ENCODE peak calls at places on chromosomes 12 and 14, in six cellular contexts. V is left cardiac atrium, Z is HuH-7, T is hypothalamus, F is mesendoderm, W is caudate nucleus. H is an unnamed sample.

GRCh38 chr12:11576104-11576503 is 73.4 kb upstream of the ETV6 start:
- DNase-seq in Z (no peak), V (peak; percentile 27), F (peak; percentile 10), W (no peak), T (no peak), H (no peak)

GRCh38 chr14:51638071-51638944 is 13.4 kb upstream of the FRMD6 start:
- DNase-seq in W (no peak), V (no peak), F (peak; percentile 94), Z (peak; percentile 54), T (no peak), H (peak; percentile 81)

GRCh38 chr12:49888461-49889151 is 15.1 kb downstream of the FAIM2 start:
- DNase-seq in F (no peak), Z (no peak), W (no peak), V (no peak), T (no peak), H (no peak)

GRCh38 chr12:106863185-106863584 is 88.7 kb downstream of the RIC8B start:
- DNase-seq in Z (no peak), T (no peak), F (no peak), V (no peak), W (no peak), H (no peak)

GRCh38 chr14:56117765-56118610 is at the start of gene PELI2:
- DNase-seq in Z (peak; percentile 54), V (peak; percentile 83), W (peak; percentile 68), T (peak; percentile 87), F (peak; percentile 87), H (peak; percentile 85)

GRCh38 chr12:8785499-8785898 is 36.9 kb upstream of the A2ML1 start:
- DNase-seq in V (no peak), W (no peak), T (no peak), F (no peak), Z (no peak), H (no peak)

GRCh38 chr12:94172031-94172430 is 23.7 kb downstream of the PLXNC1 start:
- DNase-seq in F (peak; percentile 59), Z (no peak), W (peak; percentile 3), V (no peak), T (no peak), H (no peak)

GRCh38 chr12:75784591-75784990 is 247.0 kb downstream of the PHLDA1 start:
- DNase-seq in Z (peak; percentile 26), T (peak; percentile 34), V (peak; percentile 26), F (no peak), W (no peak), H (peak; percentile 36)

GRCh38 chr12:48351022-48351708 is 446 bp upstream of the ZNF641 start:
- DNase-seq in Z (peak; percentile 65), W (peak; percentile 72), F (peak; percentile 89), V (peak; percentile 81), T (peak; percentile 86), H (peak; percentile 85)

GRCh38 chr12:91935299-91935698 is 210.3 kb downstream of the BTG1 start:
- DNase-seq in F (no peak), T (peak; percentile 17), V (no peak), Z (no peak), W (no peak), H (no peak)

GRCh38 chr14:73754911-73755360 is 40.8 kb upstream of the PNMA1 start:
- DNase-seq in W (peak; percentile 26), T (no peak), V (peak; percentile 72), F (no peak), Z (no peak), H (no peak)

GRCh38 chr14:65981192-65981843 is 504.9 kb upstream of the CCDC196 start:
- DNase-seq in F (no peak), W (peak; percentile 60), Z (no peak), V (peak; percentile 31), T (no peak), H (no peak)

GRCh38 chr14:33432407-33433023 is 493.8 kb downstream of the NPAS3 start:
- DNase-seq in Z (no peak), V (no peak), T (peak; percentile 15), F (no peak), W (no peak), H (peak; percentile 10)

GRCh38 chr12:9751204-9752144 is 9.2 kb downstream of the CD69 start:
- DNase-seq in Z (peak; percentile 19), V (no peak), F (peak; percentile 25), T (no peak), W (no peak), H (peak; percentile 26)

GRCh38 chr14:66085662-66086061 is 400.5 kb upstream of the CCDC196 start:
- DNase-seq in Z (no peak), T (no peak), W (no peak), V (no peak), F (no peak), H (no peak)

GRCh38 chr12:57603758-57604453 is 718 bp upstream of the DTX3 start:
- DNase-seq in F (peak; percentile 76), W (peak; percentile 36), T (peak; percentile 74), V (peak; percentile 60), Z (no peak), H (no peak)

GRCh38 chr12:54463034-54463433 is 10.4 kb downstream of the GTSF1 start:
- DNase-seq in V (peak; percentile 51), W (no peak), F (no peak), T (no peak), Z (no peak), H (no peak)

GRCh38 chr12:99260597-99260996 is 387.0 kb upstream of the GARIN6 start:
- DNase-seq in V (no peak), F (no peak), W (no peak), T (no peak), Z (no peak), H (no peak)

GRCh38 chr14:76089151-76089550 is 62.6 kb upstream of the GPATCH2L start:
- DNase-seq in Z (no peak), T (no peak), W (no peak), F (no peak), V (no peak), H (no peak)

GRCh38 chr12:103912069-103912468 is 18.1 kb upstream of the HSP90B1 start:
- DNase-seq in Z (no peak), T (no peak), V (no peak), W (no peak), F (no peak), H (no peak)

GRCh38 chr12:114938487-114939210 is 254.7 kb upstream of the TBX3 start:
- DNase-seq in F (no peak), W (peak; percentile 41), Z (no peak), V (no peak), T (peak; percentile 82), H (no peak)

GRCh38 chr14:61140872-61141271 is 140.3 kb downstream of the TMEM30B start:
- DNase-seq in V (no peak), Z (no peak), T (no peak), F (no peak), W (no peak), H (no peak)